ENCODE peak calls at places on chromosomes 11 and 22, in eight cellular contexts. F, G, L, H, T, N, R and I are unnamed samples.

GRCh38 chr11:106983251-106983650 is 35.0 kb downstream of the GUCY1A2 start:
- DNase-seq in N (no peak), H (no peak), F (no peak), L (no peak), G (no peak), R (no peak), T (no peak), I (no peak)

GRCh38 chr11:3904228-3904627 is 48.8 kb downstream of the STIM1 start:
- DNase-seq in H (no peak), N (no peak), T (no peak), L (no peak), G (no peak), R (no peak), F (no peak), I (no peak)

GRCh38 chr11:57649826-57650738 is at the start of gene YPEL4:
- DNase-seq in T (peak), R (peak), L (no peak), F (peak), H (peak), G (no peak), N (peak), I (peak)

GRCh38 chr11:106961048-106961447 is 57.2 kb downstream of the GUCY1A2 start:
- DNase-seq in T (no peak), H (no peak), N (no peak), F (no peak), L (no peak), R (no peak), G (no peak), I (no peak)

GRCh38 chr11:56624661-56625110 is 10.0 kb upstream of the OR5M1 start:
- DNase-seq in L (no peak), F (no peak), G (no peak), T (peak), N (no peak), H (no peak), R (peak), I (no peak)

GRCh38 chr22:39287076-39287743 is 32.2 kb downstream of the RPL3 start:
- DNase-seq in F (no peak), N (no peak), T (no peak), L (no peak), H (no peak), G (no peak), R (no peak), I (no peak)

GRCh38 chr22:25896098-25896497 is 154.1 kb downstream of the MYO18B start:
- DNase-seq in G (no peak), R (no peak), F (no peak), T (no peak), L (no peak), N (no peak), H (no peak), I (no peak)

GRCh38 chr22:49880281-49880680 is 26.6 kb downstream of the ZBED4 start:
- DNase-seq in L (no peak), T (no peak), G (no peak), F (peak), R (no peak), N (no peak), H (no peak), I (no peak)

GRCh38 chr22:37138879-37139561 is 10.7 kb downstream of the IL2RB start:
- DNase-seq in H (no peak), N (no peak), G (no peak), L (no peak), F (peak), T (no peak), R (no peak), I (no peak)

GRCh38 chr11:31827458-31828206 is 16.5 kb upstream of the PAX6 start:
- DNase-seq in N (no peak), L (no peak), F (no peak), R (no peak), T (no peak), H (no peak), G (no peak), I (no peak)

GRCh38 chr22:38109391-38110000 is 988 bp downstream of the BAIAP2L2 start:
- DNase-seq in T (no peak), F (no peak), L (no peak), H (no peak), N (no peak), G (no peak), R (no peak), I (no peak)

GRCh38 chr11:120326845-120327281 is 1.8 kb downstream of the TLCD5 start:
- DNase-seq in R (peak), T (peak), L (no peak), G (no peak), N (no peak), H (no peak), F (no peak), I (no peak)

GRCh38 chr22:27370281-27370680 is 431.3 kb downstream of the MN1 start:
- DNase-seq in G (no peak), H (no peak), T (no peak), F (no peak), R (no peak), N (no peak), L (no peak), I (no peak)

GRCh38 chr22:18057568-18058209 is 20.1 kb upstream of the PEX26 start:
- DNase-seq in R (peak), G (peak), F (no peak), N (no peak), L (no peak), H (no peak), T (peak), I (no peak)

GRCh38 chr11:34620202-34620601 is 691 bp upstream of the EHF start:
- DNase-seq in G (no peak), L (no peak), H (no peak), N (no peak), F (no peak), T (no peak), R (no peak), I (no peak)

GRCh38 chr11:32081129-32081641 is 9.7 kb upstream of the RCN1 start:
- DNase-seq in N (no peak), H (no peak), F (no peak), T (peak), G (no peak), R (peak), L (no peak), I (no peak)

GRCh38 chr11:57641426-57641825 is 8.3 kb downstream of the YPEL4 start:
- DNase-seq in N (no peak), F (no peak), H (no peak), T (peak), R (peak), G (no peak), L (peak), I (no peak)